ENCODE peak calls at places on chromosomes 7 and 10, in eight cellular contexts. A, X, P, E, N, L, H and W are unnamed samples.
A peak's percentile ranks its signal among the peaks of the same experiment; 100 is the strongest.

GRCh38 chr10:109914966-109915365 is 8.3 kb downstream of the XPNPEP1 start:
- DNase-seq in A (no peak), X (peak; percentile 79), P (peak; percentile 86), E (peak; percentile 90), N (no peak), L (no peak), H (no peak), W (no peak)

GRCh38 chr10:90871279-90871760 is 454 bp upstream of the RPP30 start:
- DNase-seq in A (peak; percentile 67), X (peak; percentile 45), P (peak; percentile 68), E (peak; percentile 75), N (no peak), L (peak; percentile 22), H (peak; percentile 57), W (no peak)

GRCh38 chr10:121076760-121077159 is 225.6 kb downstream of the WDR11 start:
- DNase-seq in A (no peak), X (no peak), P (no peak), E (no peak), N (no peak), L (no peak), H (no peak), W (no peak)

GRCh38 chr7:28355553-28356319 is 56.6 kb upstream of the CREB5 start:
- DNase-seq in A (no peak), X (no peak), P (no peak), E (no peak), N (no peak), L (no peak), H (no peak), W (no peak)

GRCh38 chr10:92241158-92241500 is 49.7 kb downstream of the CPEB3 start:
- DNase-seq in A (peak; percentile 39), X (no peak), P (no peak), E (no peak), N (no peak), L (no peak), H (no peak), W (no peak)

GRCh38 chr7:15684834-15685233 is 1.6 kb downstream of the MEOX2 start:
- DNase-seq in A (no peak), X (no peak), P (no peak), E (no peak), N (no peak), L (peak; percentile 41), H (no peak), W (no peak)

GRCh38 chr10:133124357-133125211 is 35.4 kb upstream of the KNDC1 start:
- DNase-seq in A (peak; percentile 41), X (no peak), P (no peak), E (peak; percentile 1), N (no peak), L (no peak), H (peak; percentile 88), W (peak; percentile 17)

GRCh38 chr7:125814030-125814535 is 884.5 kb upstream of the POT1 start:
- DNase-seq in A (no peak), X (no peak), P (no peak), E (peak; percentile 57), N (no peak), L (no peak), H (no peak), W (no peak)

GRCh38 chr10:96995851-96996250 is 163.8 kb downstream of the LCOR start:
- DNase-seq in A (no peak), X (no peak), P (no peak), E (peak; percentile 20), N (no peak), L (no peak), H (no peak), W (no peak)

GRCh38 chr10:43255644-43256431 is 11.0 kb downstream of the RASGEF1A start:
- DNase-seq in A (peak; percentile 71), X (no peak), P (no peak), E (peak; percentile 4), N (no peak), L (no peak), H (peak; percentile 75), W (peak; percentile 36)

GRCh38 chr10:119688033-119688508 is 36.9 kb downstream of the BAG3 start:
- DNase-seq in A (no peak), X (no peak), P (no peak), E (no peak), N (no peak), L (no peak), H (no peak), W (no peak)

GRCh38 chr7:155203059-155203881 is 94.4 kb upstream of the INSIG1 start:
- DNase-seq in A (no peak), X (no peak), P (no peak), E (no peak), N (no peak), L (no peak), H (no peak), W (no peak)

GRCh38 chr10:79071535-79071923 is 2.8 kb downstream of the ZMIZ1 start:
- DNase-seq in A (no peak), X (no peak), P (no peak), E (no peak), N (no peak), L (no peak), H (no peak), W (no peak)

GRCh38 chr10:60461688-60462087 is 72.0 kb upstream of the ANK3 start:
- DNase-seq in A (no peak), X (no peak), P (no peak), E (no peak), N (no peak), L (no peak), H (no peak), W (no peak)

GRCh38 chr10:106285199-106285598 is 879.3 kb downstream of the SORCS1 start:
- DNase-seq in A (no peak), X (no peak), P (no peak), E (no peak), N (no peak), L (no peak), H (no peak), W (no peak)

GRCh38 chr10:78688945-78689935 is 379.5 kb upstream of the ZMIZ1 start:
- DNase-seq in A (no peak), X (no peak), P (no peak), E (peak; percentile 38), N (peak; percentile 47), L (no peak), H (no peak), W (no peak)

GRCh38 chr7:121304259-121304658 is 24.5 kb upstream of the WNT16 start:
- DNase-seq in A (no peak), X (no peak), P (no peak), E (no peak), N (no peak), L (no peak), H (no peak), W (no peak)

GRCh38 chr10:78277734-78278404 is 244.2 kb downstream of the RPS24 start:
- DNase-seq in A (peak; percentile 62), X (no peak), P (no peak), E (peak; percentile 76), N (peak; percentile 46), L (peak; percentile 58), H (no peak), W (no peak)

GRCh38 chr7:2757904-2758672 is 70.1 kb downstream of the AMZ1 start:
- DNase-seq in A (no peak), X (peak; percentile 95), P (peak; percentile 99), E (peak; percentile 98), N (peak; percentile 86), L (no peak), H (no peak), W (no peak)

GRCh38 chr7:158740013-158740656 is 35.5 kb upstream of the NCAPG2 start:
- DNase-seq in A (no peak), X (peak; percentile 68), P (peak; percentile 29), E (peak; percentile 67), N (no peak), L (no peak), H (peak; percentile 40), W (no peak)

GRCh38 chr10:76649723-76650127 is 987.9 kb downstream of the KCNMA1 start:
- DNase-seq in A (no peak), X (peak; percentile 39), P (peak; percentile 38), E (peak; percentile 89), N (peak; percentile 67), L (no peak), H (no peak), W (no peak)

GRCh38 chr7:188727-189500 is 3.5 kb upstream of the FAM20C start:
- DNase-seq in A (no peak), X (no peak), P (no peak), E (no peak), N (no peak), L (no peak), H (no peak), W (no peak)

GRCh38 chr7:139439375-139439774 is 44.1 kb downstream of the KLRG2 start:
- DNase-seq in A (no peak), X (no peak), P (no peak), E (no peak), N (no peak), L (no peak), H (no peak), W (no peak)

GRCh38 chr10:11270135-11270857 is 252.6 kb downstream of the CELF2 start:
- DNase-seq in A (peak; percentile 75), X (peak; percentile 27), P (peak; percentile 10), E (peak; percentile 65), N (no peak), L (peak; percentile 83), H (peak; percentile 95), W (peak; percentile 74)

GRCh38 chr7:119931230-119931824 is 341.6 kb upstream of the KCND2 start:
- DNase-seq in A (no peak), X (no peak), P (no peak), E (no peak), N (no peak), L (no peak), H (no peak), W (no peak)

GRCh38 chr10:102090772-102091171 is 25.6 kb downstream of the HPS6 start:
- DNase-seq in A (no peak), X (no peak), P (no peak), E (no peak), N (no peak), L (no peak), H (no peak), W (no peak)

GRCh38 chr7:124276005-124276606 is 243.2 kb upstream of the TMEM229A start:
- DNase-seq in A (peak; percentile 56), X (no peak), P (no peak), E (no peak), N (no peak), L (no peak), H (peak; percentile 77), W (no peak)

GRCh38 chr10:71748671-71749191 is 24.6 kb downstream of the VSIR start:
- DNase-seq in A (no peak), X (no peak), P (no peak), E (peak; percentile 28), N (no peak), L (peak; percentile 83), H (no peak), W (peak; percentile 52)
- TF ChIP-seq CTCF in A (no peak), X (no peak), P (no peak), E (no peak), N (no peak), L (no peak), H (no peak), W (no peak)

GRCh38 chr10:88828310-88828709 is 23.3 kb downstream of the ANKRD22 start:
- DNase-seq in A (no peak), X (no peak), P (no peak), E (no peak), N (no peak), L (no peak), H (no peak), W (no peak)
- TF ChIP-seq CTCF in A (no peak), X (no peak), P (no peak), E (no peak), N (no peak), L (no peak), H (no peak), W (no peak)

GRCh38 chr10:37741831-37742230 is 115.6 kb downstream of the ZNF248 start:
- DNase-seq in A (no peak), X (no peak), P (no peak), E (no peak), N (no peak), L (no peak), H (no peak), W (no peak)
- TF ChIP-seq CTCF in A (no peak), X (no peak), P (no peak), E (no peak), N (no peak), L (no peak), H (no peak), W (no peak)

GRCh38 chr7:77903597-77903996 is 105.0 kb downstream of the PHTF2 start:
- DNase-seq in A (no peak), X (no peak), P (no peak), E (peak; percentile 15), N (no peak), L (no peak), H (no peak), W (no peak)
- TF ChIP-seq CTCF in A (peak; percentile 30), X (peak; percentile 20), P (peak; percentile 3), E (peak; percentile 18), N (no peak), L (no peak), H (peak; percentile 16), W (no peak)